ENCODE peak calls at places on chromosome 20, in four cellular contexts. D is HCT116, N is uterus, V is HepG2. F is an unnamed sample. For H3K4me1, the result is how much of the 10 kb centered on the place peaks cover.

GRCh38 chr20:26169506-26169905 is 472.9 kb upstream of the ZNF337 start:
- DNase-seq in D (no peak), N (no peak), V (no peak), F (no peak)

GRCh38 chr20:58141496-58141895 is 87.0 kb downstream of the ANKRD60 start:
- DNase-seq in D (no peak), N (no peak), V (no peak), F (no peak)

GRCh38 chr20:48945840-48946514 is 24.5 kb downstream of the ARFGEF2 start:
- DNase-seq in D (peak), N (no peak), V (no peak), F (no peak)

GRCh38 chr20:64095455-64095854 is 11.3 kb upstream of the LKAAEAR1 start:
- DNase-seq in D (no peak), N (no peak), V (no peak), F (no peak)

GRCh38 chr20:48359692-48360337 is 468.0 kb downstream of the PREX1 start:
- DNase-seq in D (no peak), N (no peak), V (peak), F (no peak)

GRCh38 chr20:25047766-25048165 is 10.2 kb downstream of the ACSS1 start:
- DNase-seq in D (no peak), N (no peak), V (no peak), F (no peak)

GRCh38 chr20:51562334-51563140 is 20.0 kb upstream of the NFATC2 start:
- DNase-seq in D (peak), N (peak), V (no peak), F (no peak)

GRCh38 chr20:53255102-53255710 is 283.0 kb downstream of the TSHZ2 start:
- DNase-seq in D (no peak), N (no peak), V (no peak), F (no peak)

GRCh38 chr20:37382539-37383120 is 36.7 kb downstream of the SRC start:
- DNase-seq in D (no peak), N (no peak), V (no peak), F (no peak)

GRCh38 chr20:63753381-63753780 is 13.8 kb downstream of the SLC2A4RG start:
- DNase-seq in D (no peak), N (no peak), V (no peak), F (no peak)

GRCh38 chr20:23049933-23050838 is 714 bp upstream of the THBD start:
- DNase-seq in D (no peak), N (peak), V (no peak), F (no peak)

GRCh38 chr20:51311636-51312479 is 230.7 kb downstream of the NFATC2 start:
- DNase-seq in D (no peak), N (no peak), V (no peak), F (no peak)

GRCh38 chr20:10666221-10667076 is 7.3 kb downstream of the JAG1 start:
- DNase-seq in D (no peak), N (peak), V (no peak), F (no peak)

GRCh38 chr20:63061701-63062100 is 54.9 kb upstream of the BHLHE23 start:
- DNase-seq in D (no peak), N (no peak), V (no peak), F (no peak)

GRCh38 chr20:48879609-48880008 is 41.9 kb upstream of the ARFGEF2 start:
- DNase-seq in D (no peak), N (no peak), V (no peak), F (no peak)

GRCh38 chr20:63850689-63851547 is 10.4 kb upstream of the ABHD16B start:
- DNase-seq in D (no peak), N (no peak), V (no peak), F (no peak)

GRCh38 chr20:10658876-10659632 is 14.7 kb downstream of the JAG1 start:
- DNase-seq in D (no peak), N (no peak), V (no peak), F (no peak)

GRCh38 chr20:62647521-62648317 is 5.4 kb downstream of the SLCO4A1 start:
- DNase-seq in D (no peak), N (peak), V (no peak), F (no peak)

GRCh38 chr20:50867805-50868204 is 63.4 kb downstream of the ADNP start:
- DNase-seq in D (no peak), N (no peak), V (no peak), F (no peak)

GRCh38 chr20:34977365-34978091 is 21.9 kb downstream of the MYH7B start:
- DNase-seq in D (no peak), N (no peak), V (peak), F (no peak)

GRCh38 chr20:46375771-46376170 is 30.6 kb downstream of the ELMO2 start:
- DNase-seq in D (no peak), N (no peak), V (no peak), F (no peak)

GRCh38 chr20:47233333-47234188 is 122.9 kb downstream of the ZMYND8 start:
- DNase-seq in D (no peak), N (no peak), V (peak), F (no peak)

GRCh38 chr20:844473-845225 is 11.1 kb downstream of the FAM110A start:
- DNase-seq in D (peak), N (peak), V (peak), F (peak)

GRCh38 chr20:845226-845868 is 11.8 kb downstream of the FAM110A start:
- DNase-seq in D (no peak), N (no peak), V (no peak), F (no peak)

GRCh38 chr20:848218-848617 is 14.7 kb downstream of the FAM110A start:
- DNase-seq in D (no peak), N (no peak), V (no peak), F (no peak)

GRCh38 chr20:845967-846893 is 12.7 kb downstream of the FAM110A start:
- DNase-seq in D (no peak), N (no peak), V (no peak), F (no peak)

DNA sequence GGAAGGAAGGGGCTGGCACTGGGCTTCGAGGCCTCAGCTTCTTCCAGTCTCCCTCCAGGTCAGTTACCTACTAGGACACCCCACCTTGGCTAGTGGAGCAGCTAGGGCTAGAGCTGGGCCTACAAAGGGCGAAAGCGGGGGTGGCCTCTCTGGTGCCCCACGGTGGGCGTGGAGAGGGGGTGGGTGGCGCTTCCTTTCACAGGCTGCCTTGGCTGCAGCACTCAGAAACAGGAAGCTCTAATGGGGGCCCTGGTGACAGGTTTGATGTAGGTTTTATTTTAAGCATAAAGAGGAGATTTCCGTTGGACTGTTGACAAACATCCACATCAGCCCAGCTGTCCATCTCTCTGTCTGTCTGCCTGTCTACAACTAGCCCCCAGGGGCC is 13.4 kb downstream of the FAM110A start:
- DNase-seq in D (no peak), N (no peak), V (no peak), F (no peak)
- TF ChIP-seq POLR2A in D (no peak), N (no peak), V (no peak), F (no peak)

GRCh38 chr20:45028424-45029136 is 62.3 kb downstream of the STK4 start:
- DNase-seq in D (no peak), N (no peak), V (no peak), F (no peak)

GRCh38 chr20:45029884-45030283 is 63.6 kb downstream of the STK4 start:
- DNase-seq in D (no peak), N (no peak), V (no peak), F (no peak)

GRCh38 chr20:45034436-45034835 is 66.5 kb downstream of the KCNS1 start:
- DNase-seq in D (no peak), N (no peak), V (no peak), F (no peak)

GRCh38 chr20:45032781-45033180 is 66.5 kb downstream of the STK4 start:
- DNase-seq in D (no peak), N (no peak), V (no peak), F (no peak)

DNA sequence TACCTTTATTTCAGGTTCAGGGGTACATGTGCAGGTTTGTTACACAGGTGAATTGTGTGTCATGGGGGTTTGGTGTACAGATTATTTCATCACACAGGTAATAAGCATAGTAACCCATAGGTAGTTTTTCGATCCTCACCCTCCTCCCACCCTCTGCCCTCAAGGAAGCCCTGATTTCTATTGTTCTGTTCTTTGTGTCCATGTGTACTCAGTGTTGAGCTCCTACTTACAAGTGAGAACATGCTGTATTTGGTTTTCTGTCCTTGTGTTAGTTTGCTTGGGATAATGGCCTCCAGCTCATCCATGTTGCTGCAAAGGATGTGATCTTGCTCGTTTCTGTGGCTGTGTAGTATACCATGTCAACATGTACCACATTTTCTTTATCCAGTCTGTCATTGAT is 66.0 kb downstream of the STK4 start:
- DNase-seq in D (no peak), N (no peak), V (no peak), F (no peak)
- H3K4me1 ChIP-seq in D (under half), N (under half), V (under half), F (under half)

DNA sequence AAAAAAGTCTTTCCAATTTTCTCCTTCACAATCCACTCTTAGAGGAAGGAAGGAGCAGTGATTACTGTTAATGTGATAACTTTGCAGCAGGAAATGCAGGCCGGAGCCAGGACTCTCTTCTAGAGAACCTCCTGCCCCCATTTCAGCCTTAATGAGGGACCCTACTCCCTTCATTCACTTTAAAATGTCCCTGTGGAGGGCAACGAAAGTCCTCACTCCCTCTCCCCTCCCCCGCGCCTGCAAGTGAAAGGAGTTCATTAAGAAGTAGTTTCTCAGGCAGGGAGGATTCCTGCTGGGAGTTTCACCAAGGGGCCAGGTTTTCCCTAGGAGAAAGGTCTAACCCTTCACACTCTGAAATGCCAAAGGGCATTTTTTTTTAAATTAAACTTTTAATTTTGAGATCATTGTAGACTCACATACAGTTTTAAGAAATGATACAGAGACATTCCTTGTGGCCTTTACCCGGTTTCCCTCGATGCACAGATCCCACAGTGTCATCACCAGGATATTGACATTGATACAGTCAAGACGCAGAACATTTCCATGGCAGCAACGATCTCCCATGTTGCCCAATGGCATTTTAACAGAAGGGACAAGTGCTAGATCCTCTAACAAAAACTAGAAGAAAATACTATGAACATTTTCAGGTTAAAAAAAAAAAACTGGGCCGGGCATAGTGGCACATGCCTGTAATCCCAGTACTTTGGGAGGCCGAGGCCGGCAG is 6.8 kb upstream of the COMMD7 start:
- DNase-seq in D (no peak), N (no peak), V (no peak), F (no peak)
- TF ChIP-seq POLR2A in D (no peak), N (no peak), V (no peak), F (no peak)

GRCh38 chr20:8373579-8373978 is 241.5 kb downstream of the PLCB1 start:
- DNase-seq in D (no peak), N (no peak), V (no peak), F (no peak)

GRCh38 chr20:8372819-8373218 is 240.8 kb downstream of the PLCB1 start:
- DNase-seq in D (no peak), N (no peak), V (no peak), F (no peak)

GRCh38 chr20:8368680-8369079 is 236.6 kb downstream of the PLCB1 start:
- DNase-seq in D (no peak), N (no peak), V (no peak), F (no peak)

GRCh38 chr20:8367679-8368078 is 235.6 kb downstream of the PLCB1 start:
- DNase-seq in D (no peak), N (no peak), V (no peak), F (no peak)

GRCh38 chr20:8370774-8371173 is 238.7 kb downstream of the PLCB1 start:
- DNase-seq in D (no peak), N (no peak), V (no peak), F (no peak)
- H3K4me1 ChIP-seq in D (under half), N (under half), V (under half), F (under half)

GRCh38 chr20:56358070-56358469 is 704 bp upstream of the FAM210B start:
- DNase-seq in D (no peak), N (no peak), V (no peak), F (no peak)

GRCh38 chr20:56359212-56360132 is 698 bp downstream of the FAM210B start:
- DNase-seq in D (no peak), N (peak), V (peak), F (no peak)

GRCh38 chr20:56360899-56361199 is 2.1 kb downstream of the FAM210B start:
- DNase-seq in D (no peak), N (no peak), V (no peak), F (no peak)

GRCh38 chr20:56360133-56360898 is 1.5 kb downstream of the FAM210B start:
- DNase-seq in D (no peak), N (no peak), V (peak), F (no peak)

GRCh38 chr20:56358600-56359211 is at the start of gene FAM210B:
- DNase-seq in D (peak), N (peak), V (peak), F (peak)
- TF ChIP-seq POLR2A in D (no peak), N (peak), V (peak), F (peak)

GRCh38 chr20:14523090-14523489 is 185.7 kb upstream of the FLRT3 start:
- DNase-seq in D (no peak), N (no peak), V (no peak), F (no peak)
- H3K4me1 ChIP-seq in D (under half), N (under half), V (under half), F (under half)

GRCh38 chr20:290081-290831 is at the start of gene C20orf96:
- DNase-seq in D (peak), N (peak), V (peak), F (peak)
- TF ChIP-seq POLR2A in D (peak), N (no peak), V (peak), F (no peak)

DNA sequence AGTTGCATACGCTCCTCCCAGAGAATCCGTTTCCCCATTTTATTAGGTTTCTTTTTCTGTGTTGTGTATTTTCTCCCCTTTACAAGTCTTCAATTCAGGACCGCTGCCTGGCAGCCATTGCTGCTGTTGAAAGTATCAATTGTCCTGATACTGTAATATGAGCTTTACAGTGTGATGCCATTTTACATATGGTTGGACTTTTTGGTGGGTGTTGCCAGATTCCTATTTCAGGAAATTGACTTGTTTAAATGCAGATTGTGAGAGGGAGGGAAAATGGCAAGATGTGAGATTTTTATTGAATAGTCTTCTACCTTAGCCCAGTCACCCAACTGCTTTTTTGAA is 1.2 kb downstream of the PANK2 start:
- DNase-seq in D (no peak), N (no peak), V (peak), F (no peak)
- H3K4me1 ChIP-seq in D (under half), N (under half), V (half or more), F (half or more)

GRCh38 chr20:38473353-38473795 is 731 bp downstream of the RALGAPB start:
- DNase-seq in D (no peak), N (no peak), V (peak), F (no peak)

GRCh38 chr20:38471245-38471644 is 1.4 kb upstream of the RALGAPB start:
- DNase-seq in D (no peak), N (no peak), V (no peak), F (no peak)

GRCh38 chr20:38477747-38478146 is 5.1 kb downstream of the RALGAPB start:
- DNase-seq in D (no peak), N (no peak), V (no peak), F (no peak)

GRCh38 chr20:38471987-38472512 is 593 bp upstream of the RALGAPB start:
- DNase-seq in D (no peak), N (no peak), V (no peak), F (no peak)

GRCh38 chr20:38472513-38473352 is at the start of gene RALGAPB:
- DNase-seq in D (peak), N (peak), V (peak), F (peak)
- TF ChIP-seq POLR2A in D (peak), N (peak), V (peak), F (peak)

F was measured in esophagus squamous epithelium.